ENCODE peak calls at places on chromosomes 4 and X, in five cellular contexts. Y is GM23248, E is SK-N-SH, P is HCT116, Z is OCI-LY7. W is an unnamed sample.

GRCh38 chrX:23901065-23901464 is 6.7 kb downstream of the APOO start:
- DNase-seq in E (no peak), Y (peak; percentile 84), P (peak; percentile 73), Z (no peak), W (peak; percentile 58)

GRCh38 chr4:8069102-8069752 is 89.4 kb downstream of the ABLIM2 start:
- DNase-seq in Y (no peak), P (no peak), E (no peak), Z (no peak), W (no peak)

GRCh38 chr4:86946868-86947493 is 12.2 kb downstream of the AFF1 start:
- DNase-seq in E (no peak), Y (no peak), Z (no peak), P (no peak), W (no peak)

GRCh38 chrX:153974726-153975286 is 2.3 kb downstream of the TMEM187 start:
- DNase-seq in Y (no peak), Z (no peak), E (no peak), P (no peak), W (no peak)

GRCh38 chr4:1368421-1369090 is 21.5 kb downstream of the UVSSA start:
- DNase-seq in E (peak; percentile 32), Z (no peak), Y (no peak), P (no peak), W (no peak)

GRCh38 chrX:102697506-102697905 is 14.7 kb upstream of the GPRASP2 start:
- DNase-seq in Z (no peak), Y (peak; percentile 49), E (no peak), P (no peak), W (no peak)

GRCh38 chrX:153305941-153306464 is 15.6 kb downstream of the PNMA6F start:
- DNase-seq in Y (peak; percentile 72), E (no peak), P (no peak), Z (no peak), W (no peak)

GRCh38 chrX:45228126-45228525 is 27.4 kb upstream of the DIPK2B start:
- DNase-seq in E (no peak), Z (no peak), P (no peak), Y (no peak), W (no peak)

GRCh38 chr4:72312032-72312650 is 256.9 kb downstream of the ADAMTS3 start:
- DNase-seq in Z (no peak), P (no peak), E (no peak), Y (peak; percentile 97), W (peak; percentile 55)

GRCh38 chr4:87309625-87310024 is 13.1 kb downstream of the HSD17B13 start:
- DNase-seq in E (no peak), P (no peak), Z (no peak), Y (peak; percentile 46), W (no peak)

GRCh38 chrX:48573690-48574269 is 504 bp upstream of the RBM3 start:
- DNase-seq in P (no peak), E (peak; percentile 40), Y (no peak), Z (no peak), W (peak; percentile 28)

GRCh38 chr4:72286185-72286584 is 254.4 kb downstream of the NPFFR2 start:
- DNase-seq in P (no peak), Z (no peak), E (peak; percentile 1), Y (peak; percentile 40), W (peak; percentile 23)

GRCh38 chr4:158065176-158065575 is 107.6 kb downstream of the GASK1B start:
- DNase-seq in E (no peak), Y (no peak), Z (no peak), P (no peak), W (no peak)

GRCh38 chr4:174377613-174378012 is 93.9 kb downstream of the CEP44 start:
- DNase-seq in Z (no peak), E (no peak), P (no peak), Y (peak; percentile 42), W (no peak)

GRCh38 chr4:1078490-1078889 is 34.9 kb downstream of the RNF212 start:
- DNase-seq in P (no peak), E (no peak), Y (no peak), Z (no peak), W (no peak)

GRCh38 chrX:980572-981235 is 231.7 kb downstream of the CRLF2 start:
- DNase-seq in E (no peak), Y (no peak), Z (no peak), P (no peak), W (no peak)
- H2AFZ ChIP-seq in E (no peak overlapping the region), Y (no peak overlapping the region), Z (no peak overlapping the region), P (no peak overlapping the region), W (no peak overlapping the region)

DNA sequence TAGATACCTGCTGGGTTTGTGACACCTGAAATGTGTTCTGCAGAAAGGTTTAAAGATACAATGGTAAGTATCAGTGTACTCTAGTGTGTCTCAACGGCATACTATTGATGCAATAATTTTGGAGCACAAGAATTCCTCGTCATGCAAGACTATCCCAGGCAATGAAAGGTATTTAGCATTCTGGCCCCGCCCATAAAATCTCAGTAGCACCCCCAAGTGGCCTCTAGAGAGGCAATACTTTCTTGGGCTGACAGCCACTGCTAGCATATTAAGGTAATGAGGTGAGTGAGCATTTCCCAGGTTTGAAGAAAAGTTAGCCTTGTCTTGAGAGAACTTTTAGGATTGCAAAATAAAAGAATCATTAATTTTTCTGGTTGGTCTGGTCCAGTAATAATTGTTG is 24.0 kb downstream of the TAB3 start:
- DNase-seq in Z (peak; percentile 14), P (no peak), Y (peak; percentile 3), E (no peak), W (peak; percentile 11)
- TF ChIP-seq EZH2phosphoT487 in Z (no peak), P (no peak), Y (no peak), E (no peak), W (no peak)

GRCh38 chrX:97479491-97479890 is 595.8 kb downstream of the RPA4 start:
- DNase-seq in P (no peak), E (no peak), Z (no peak), Y (no peak), W (no peak)
- H2AFZ ChIP-seq in P (no peak overlapping the region), E (no peak overlapping the region), Z (no peak overlapping the region), Y (no peak overlapping the region), W (no peak overlapping the region)

GRCh38 chr4:12701384-12701783 is 782.8 kb downstream of the RAB28 start:
- DNase-seq in Z (no peak), E (no peak), Y (no peak), P (no peak), W (no peak)

GRCh38 chr4:12703076-12703475 is 781.1 kb downstream of the RAB28 start:
- DNase-seq in Y (no peak), E (no peak), P (no peak), Z (no peak), W (no peak)

GRCh38 chr4:12692815-12693214 is 791.3 kb downstream of the RAB28 start:
- DNase-seq in Z (no peak), Y (peak; percentile 38), P (no peak), E (no peak), W (no peak)

GRCh38 chr4:12697970-12698369 is 786.2 kb downstream of the RAB28 start:
- DNase-seq in E (no peak), P (no peak), Z (no peak), Y (no peak), W (no peak)
- TF ChIP-seq EZH2phosphoT487 in E (no peak), P (no peak), Z (no peak), Y (no peak), W (no peak)

GRCh38 chr4:105896984-105897760 is 1.9 kb downstream of the NPNT start:
- DNase-seq in Z (no peak), P (no peak), E (no peak), Y (no peak), W (peak; percentile 43)

GRCh38 chr4:105896461-105896939 is 1.2 kb downstream of the NPNT start:
- DNase-seq in Z (no peak), Y (no peak), E (no peak), P (no peak), W (no peak)

GRCh38 chr4:105894570-105895323 is 524 bp upstream of the NPNT start:
- DNase-seq in Z (no peak), Y (peak; percentile 8), P (peak; percentile 36), E (no peak), W (peak; percentile 63)

GRCh38 chr4:105895609-105896460 is 564 bp downstream of the NPNT start:
- DNase-seq in P (no peak), Y (peak; percentile 19), E (peak; percentile 40), Z (no peak), W (peak; percentile 68)

DNA sequence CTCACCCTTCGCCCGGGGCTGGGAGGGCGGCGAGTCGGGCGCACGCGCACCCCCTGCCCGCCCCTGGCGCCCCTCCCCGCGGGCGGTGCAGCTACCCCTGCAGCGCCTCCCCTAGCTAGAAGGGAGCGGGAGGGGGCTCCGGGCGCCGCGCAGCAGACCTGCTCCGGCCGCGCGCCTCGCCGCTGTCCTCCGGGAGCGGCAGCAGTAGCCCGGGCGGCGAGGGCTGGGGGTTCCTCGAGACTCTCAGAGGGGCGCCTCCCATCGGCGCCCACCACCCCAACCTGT is at the start of gene NPNT:
- DNase-seq in Z (no peak), E (peak; percentile 60), Y (no peak), P (no peak), W (peak; percentile 85)
- H2AFZ ChIP-seq in Z (no peak within 1 kb of the TSS), E (peak within 1 kb of the TSS; percentile 26), Y (peak within 1 kb of the TSS; percentile 19), P (peak within 1 kb of the TSS; percentile 97), W (peak within 1 kb of the TSS; percentile 73)

GRCh38 chrX:19684265-19684664 is 169.0 kb upstream of the MAP3K15 start:
- DNase-seq in Z (no peak), P (no peak), Y (no peak), E (no peak), W (no peak)

GRCh38 chrX:19683358-19683757 is 168.1 kb upstream of the MAP3K15 start:
- DNase-seq in Z (no peak), Y (no peak), P (no peak), E (no peak), W (no peak)

GRCh38 chrX:19680580-19680979 is 165.3 kb upstream of the MAP3K15 start:
- DNase-seq in Z (no peak), E (no peak), P (no peak), Y (no peak), W (no peak)

GRCh38 chrX:19683817-19684216 is 168.5 kb upstream of the MAP3K15 start:
- DNase-seq in Z (no peak), E (no peak), Y (no peak), P (no peak), W (no peak)

GRCh38 chrX:19682712-19683331 is 167.5 kb upstream of the MAP3K15 start:
- DNase-seq in Z (no peak), E (peak; percentile 55), P (no peak), Y (peak; percentile 94), W (peak; percentile 53)
- TF ChIP-seq EZH2phosphoT487 in Z (no peak), E (no peak), P (no peak), Y (no peak), W (no peak)

GRCh38 chrX:67781132-67781531 is 237.3 kb downstream of the AR start:
- DNase-seq in E (no peak), Z (no peak), P (no peak), Y (peak; percentile 68), W (no peak)
- H2AFZ ChIP-seq in E (peak overlapping the region; percentile 39), Z (no peak overlapping the region), P (no peak overlapping the region), Y (peak overlapping the region; percentile 93), W (peak overlapping the region; percentile 29)

DNA sequence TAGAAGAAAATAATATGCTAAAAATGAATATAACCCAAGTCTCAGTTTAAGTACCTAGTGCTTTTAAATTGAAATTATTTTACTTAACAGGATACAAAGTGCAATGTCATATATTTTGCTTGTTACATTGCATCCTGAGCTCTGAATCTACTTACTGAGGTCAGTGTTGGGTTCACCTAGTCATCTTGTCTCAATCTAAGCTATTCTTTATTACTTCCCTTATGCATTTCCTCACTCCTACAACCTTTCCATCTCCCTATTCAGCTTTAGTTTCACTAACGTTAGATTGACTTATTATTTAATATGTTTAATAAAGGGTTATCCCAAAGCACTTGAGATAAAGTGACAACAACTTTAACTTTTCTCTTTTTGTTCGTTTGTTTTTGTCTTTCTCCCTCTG is 483.7 kb downstream of the FSTL5 start:
- DNase-seq in P (no peak), Z (no peak), Y (no peak), E (no peak), W (no peak)
- TF ChIP-seq EZH2phosphoT487 in P (no peak), Z (no peak), Y (no peak), E (no peak), W (no peak)